ENCODE peak calls at places on chromosome 18, in five cellular contexts. N is small intestine, Z is fibroblast of the aortic adventitia, Q is keratinocyte, A is PC-9. G is an unnamed sample.

GRCh38 chr18:49020621-49021021 is 69.9 kb upstream of the SMAD7 start:
- DNase-seq in A (peak; percentile 14), N (no peak), Z (no peak), Q (no peak), G (peak; percentile 9)

GRCh38 chr18:48200631-48201336 is 208.4 kb downstream of the ZBTB7C start:
- DNase-seq in Q (no peak), A (no peak), Z (no peak), N (no peak), G (no peak)

GRCh38 chr18:519019-519879 is 18.7 kb upstream of the COLEC12 start:
- DNase-seq in N (no peak), A (no peak), Z (peak; percentile 76), Q (no peak), G (peak; percentile 40)

GRCh38 chr18:13237073-13237472 is 18.5 kb downstream of the LDLRAD4 start:
- DNase-seq in Q (no peak), A (no peak), Z (no peak), N (no peak), G (no peak)

GRCh38 chr18:3867768-3868445 is 417.9 kb downstream of the TGIF1 start:
- DNase-seq in A (no peak), Z (peak; percentile 69), N (no peak), Q (no peak), G (no peak)

GRCh38 chr18:39611381-39612090 is 2045.9 kb upstream of the CELF4 start:
- DNase-seq in N (no peak), Z (peak; percentile 5), A (no peak), Q (no peak), G (peak; percentile 14)

GRCh38 chr18:3615374-3615773 is 165.4 kb downstream of the TGIF1 start:
- DNase-seq in A (no peak), N (no peak), Q (no peak), Z (no peak), G (no peak)

GRCh38 chr18:34330308-34330707 is 105.6 kb upstream of the NOL4 start:
- DNase-seq in Z (no peak), N (no peak), A (no peak), Q (no peak), G (no peak)

GRCh38 chr18:37563810-37564511 is 1.6 kb downstream of the CELF4 start:
- DNase-seq in Q (no peak), N (no peak), Z (no peak), A (no peak), G (no peak)

GRCh38 chr18:49813071-49813320 is 337 bp downstream of the ACAA2 start:
- DNase-seq in A (peak; percentile 9), Z (peak; percentile 41), N (peak; percentile 71), Q (no peak), G (peak; percentile 16)

GRCh38 chr18:11800947-11801346 is 50.3 kb upstream of the CHMP1B start:
- DNase-seq in Q (no peak), A (no peak), Z (no peak), N (no peak), G (no peak)

GRCh38 chr18:53984021-53984420 is 240.4 kb downstream of the MBD2 start:
- DNase-seq in Z (no peak), Q (peak; percentile 33), N (no peak), A (no peak), G (peak; percentile 66)

GRCh38 chr18:49456794-49457193 is 3.7 kb downstream of the DYM start:
- DNase-seq in A (no peak), Z (peak; percentile 64), Q (no peak), N (peak; percentile 32), G (no peak)

GRCh38 chr18:3914833-3915598 is 465.0 kb downstream of the TGIF1 start:
- DNase-seq in A (no peak), Q (no peak), N (no peak), Z (no peak), G (no peak)

GRCh38 chr18:27921904-27922541 is 254.9 kb downstream of the CDH2 start:
- DNase-seq in Z (peak; percentile 69), A (peak; percentile 51), Q (peak; percentile 66), N (no peak), G (peak; percentile 92)

GRCh38 chr18:72704202-72704601 is 160.1 kb upstream of the CBLN2 start:
- DNase-seq in N (no peak), Q (no peak), Z (no peak), A (no peak), G (no peak)

DNA sequence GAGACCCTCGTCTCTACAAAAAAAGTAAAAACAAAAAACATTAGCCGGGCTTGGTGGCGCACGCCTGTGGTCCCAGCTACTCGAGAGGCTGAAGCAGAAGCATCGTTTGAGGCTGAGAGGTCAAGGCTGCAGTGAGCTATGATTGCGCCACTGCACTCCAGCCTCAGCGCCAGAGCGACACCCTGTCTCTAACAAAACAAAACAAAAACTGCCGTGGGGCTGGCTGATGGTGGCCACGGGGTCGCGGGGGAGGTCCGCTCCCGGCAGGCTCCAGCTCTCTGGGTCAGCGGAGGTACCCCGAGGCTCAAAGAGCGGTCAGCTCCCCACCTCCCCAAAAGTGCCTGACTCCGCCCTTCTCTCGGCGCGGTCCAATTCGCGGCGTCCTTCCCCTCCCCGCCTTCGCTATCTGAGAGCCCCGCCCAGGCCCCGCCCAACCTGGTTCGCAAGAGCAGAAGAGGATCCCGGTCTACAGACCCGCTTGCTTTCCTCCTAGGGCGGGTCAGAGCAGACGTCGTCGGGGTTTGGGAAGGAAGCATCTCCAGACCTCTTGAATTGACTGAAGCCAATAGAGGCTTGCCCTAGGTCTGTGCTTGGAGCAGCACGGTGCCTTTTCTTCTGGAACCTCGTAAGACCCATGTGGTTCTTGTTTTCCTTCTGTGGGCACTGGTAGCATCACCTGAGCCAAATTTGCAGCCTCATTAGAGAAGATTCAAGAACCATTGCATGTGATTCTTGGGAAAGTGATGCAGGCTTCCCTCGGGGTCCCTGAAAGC is 7.8 kb downstream of the RAX start:
- DNase-seq in Q (no peak), A (no peak), Z (no peak), N (no peak), G (no peak)
- H3K4me3 ChIP-seq in Q (peak overlapping the region; percentile 35), A (no peak overlapping the region), Z (peak overlapping the region; percentile 41), N (no peak overlapping the region), G (peak overlapping the region; percentile 26)

GRCh38 chr18:75204262-75204977 is 4.5 kb downstream of the PTGR3 start:
- DNase-seq in N (no peak), Q (no peak), Z (peak; percentile 35), A (no peak), G (no peak)

GRCh38 chr18:75203456-75204261 is 5.3 kb downstream of the PTGR3 start:
- DNase-seq in Z (peak; percentile 55), A (no peak), N (no peak), Q (no peak), G (no peak)

GRCh38 chr18:75201273-75201898 is 7.6 kb downstream of the PTGR3 start:
- DNase-seq in Z (no peak), Q (no peak), A (no peak), N (no peak), G (no peak)

GRCh38 chr18:75201936-75202335 is 7.0 kb downstream of the PTGR3 start:
- DNase-seq in N (no peak), A (no peak), Q (no peak), Z (no peak), G (no peak)

GRCh38 chr18:75202976-75203375 is 6.0 kb downstream of the PTGR3 start:
- DNase-seq in Z (peak; percentile 20), Q (no peak), A (no peak), N (no peak), G (no peak)
- H3K4me3 ChIP-seq in Z (no peak overlapping the region), Q (no peak overlapping the region), A (no peak overlapping the region), N (no peak overlapping the region), G (no peak overlapping the region)

DNA sequence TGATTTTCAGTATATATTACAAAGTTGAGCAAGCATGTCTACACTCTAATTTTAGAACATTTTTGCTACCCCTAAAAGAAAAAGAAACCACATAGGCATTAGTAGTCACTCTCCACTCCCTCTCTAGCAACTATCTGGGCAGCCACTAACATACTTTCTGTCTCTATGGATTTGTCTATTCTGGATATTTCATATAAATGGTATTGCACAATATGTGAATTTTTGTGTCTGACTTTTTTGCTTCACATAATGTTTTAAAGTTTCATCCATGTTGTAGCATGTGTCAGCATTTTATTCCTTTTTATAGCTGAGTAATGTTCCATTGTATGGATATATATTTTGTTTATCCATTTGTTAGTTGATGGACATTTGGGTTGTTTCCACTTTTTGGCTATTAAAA is 232.5 kb upstream of the CTAGE1 start:
- DNase-seq in Q (no peak), N (no peak), A (no peak), Z (peak; percentile 59), G (no peak)
- H3K4me3 ChIP-seq in Q (no peak overlapping the region), N (no peak overlapping the region), A (no peak overlapping the region), Z (no peak overlapping the region), G (no peak overlapping the region)

DNA sequence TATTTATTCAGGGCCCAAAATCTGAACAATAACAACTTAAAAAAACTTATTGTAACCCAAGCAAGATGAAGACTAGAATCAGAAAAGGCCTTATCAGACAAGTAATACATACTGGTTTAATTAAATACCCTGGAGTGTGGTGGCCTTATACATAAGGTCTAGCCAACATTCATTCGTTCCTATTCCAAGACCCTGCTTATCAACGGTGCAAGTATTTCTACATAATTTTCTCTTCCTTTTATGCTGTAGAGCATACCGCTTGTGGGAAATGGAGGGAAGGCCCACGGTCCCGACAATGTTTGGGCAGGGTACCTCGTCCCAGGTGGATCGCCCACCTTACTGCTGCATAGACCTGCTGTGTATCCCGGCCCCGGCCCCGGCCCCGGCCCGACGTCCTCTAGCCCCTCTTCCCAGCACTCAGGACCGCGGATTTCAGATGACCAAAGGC is 708 bp downstream of the ZNF24 start:
- DNase-seq in Q (no peak), N (no peak), A (no peak), Z (no peak), G (no peak)
- H3K4me3 ChIP-seq in Q (peak overlapping the region; percentile 82), N (peak overlapping the region; percentile 99), A (peak overlapping the region; percentile 88), Z (peak overlapping the region; percentile 95), G (peak overlapping the region; percentile 92)

DNA sequence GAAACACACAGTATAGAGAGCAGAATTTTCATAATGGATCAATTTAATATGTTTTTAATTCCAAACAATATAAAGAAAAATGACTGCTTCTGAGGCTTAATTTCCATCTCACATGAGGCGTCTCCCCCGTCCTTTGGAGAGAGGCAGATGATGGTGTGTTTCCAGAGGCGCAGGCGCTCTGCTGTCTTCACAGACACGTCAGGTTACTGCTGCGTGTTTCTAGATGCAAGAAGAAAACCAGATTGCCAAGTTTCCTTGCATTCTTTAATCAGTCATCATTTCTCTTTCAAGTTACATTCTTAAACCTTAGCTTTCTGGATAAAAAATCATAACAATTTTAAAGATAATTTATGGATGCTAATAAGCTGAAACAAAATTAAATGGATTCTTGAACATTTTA is 160.3 kb downstream of the ATP9B start:
- DNase-seq in Q (no peak), N (no peak), A (no peak), Z (no peak), G (no peak)
- H3K4me3 ChIP-seq in Q (no peak overlapping the region), N (no peak overlapping the region), A (no peak overlapping the region), Z (no peak overlapping the region), G (no peak overlapping the region)

GRCh38 chr18:79434611-79435010 is 38.9 kb downstream of the NFATC1 start:
- DNase-seq in A (no peak), Q (no peak), Z (no peak), N (no peak), G (no peak)
- H3K4me3 ChIP-seq in A (no peak overlapping the region), Q (no peak overlapping the region), Z (no peak overlapping the region), N (no peak overlapping the region), G (no peak overlapping the region)

DNA sequence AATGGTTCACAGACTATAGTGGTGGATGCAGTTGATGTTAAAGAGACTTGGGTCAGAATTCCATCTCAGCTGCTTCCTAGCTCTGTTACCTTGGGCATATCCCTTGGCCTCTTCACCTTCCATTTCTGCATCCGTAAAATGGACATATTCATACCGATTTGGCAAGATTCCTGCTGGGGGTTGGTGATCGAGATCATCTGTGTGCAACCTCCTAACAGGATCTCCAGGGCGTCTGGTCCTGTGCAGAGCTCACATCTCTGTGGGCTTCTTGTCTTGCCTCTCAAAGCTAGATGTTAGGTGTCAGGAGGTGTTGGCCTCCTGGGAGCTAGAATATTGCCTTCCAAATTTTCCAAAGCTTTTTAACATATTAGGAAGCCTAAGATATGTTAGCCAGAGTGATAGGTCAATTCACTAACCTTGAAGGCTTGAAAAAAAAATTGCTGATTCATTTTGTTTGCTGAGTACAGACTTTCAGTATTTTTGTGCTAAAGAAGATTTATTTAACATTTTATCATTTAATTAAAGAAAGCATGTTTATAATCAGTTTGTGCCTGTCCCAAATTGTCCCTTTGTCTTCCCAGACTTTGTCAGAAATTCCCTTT is 69.7 kb upstream of the ZNF516 start:
- DNase-seq in A (no peak), Z (no peak), N (no peak), Q (no peak), G (no peak)
- H3K4me3 ChIP-seq in A (peak overlapping the region; percentile 63), Z (peak overlapping the region; percentile 19), N (no peak overlapping the region), Q (peak overlapping the region; percentile 55), G (no peak overlapping the region)

G was measured in brain microvascular endothelial cell.